ENCODE peak calls at places on chromosomes 16 and 17, in eight cellular contexts. J, T, C, I, Q, S, F and V are unnamed samples.

GRCh38 chr17:60094754-60095153 is 16.0 kb upstream of the HEATR6 start:
- DNase-seq in J (no peak), T (no peak), C (no peak), I (no peak), Q (no peak), S (no peak), F (no peak), V (no peak)

GRCh38 chr17:35407531-35407930 is 24.8 kb downstream of the SLFN12 start:
- DNase-seq in J (no peak), T (no peak), C (no peak), I (no peak), Q (no peak), S (no peak), F (no peak), V (no peak)

GRCh38 chr17:27342059-27342458 is 48.1 kb downstream of the WSB1 start:
- DNase-seq in J (no peak), T (no peak), C (no peak), I (no peak), Q (no peak), S (no peak), F (no peak), V (no peak)

GRCh38 chr17:49512296-49513043 is 17.4 kb downstream of the NGFR start:
- DNase-seq in J (no peak), T (no peak), C (no peak), I (no peak), Q (no peak), S (peak; percentile 52), F (no peak), V (no peak)

GRCh38 chr16:84478172-84478948 is 26.1 kb downstream of the MEAK7 start:
- DNase-seq in J (peak; percentile 14), T (no peak), C (no peak), I (peak; percentile 63), Q (peak; percentile 80), S (no peak), F (no peak), V (peak; percentile 20)

GRCh38 chr17:58531661-58532554 is 17.5 kb upstream of the MTMR4 start:
- DNase-seq in J (peak; percentile 68), T (peak; percentile 65), C (no peak), I (no peak), Q (no peak), S (peak; percentile 79), F (peak; percentile 72), V (peak; percentile 39)

GRCh38 chr17:75487351-75488070 is 27.8 kb downstream of the CASKIN2 start:
- DNase-seq in J (no peak), T (no peak), C (no peak), I (no peak), Q (no peak), S (peak; percentile 62), F (peak; percentile 75), V (peak; percentile 14)

GRCh38 chr17:60049936-60050335 is 28.8 kb downstream of the HEATR6 start:
- DNase-seq in J (no peak), T (no peak), C (no peak), I (no peak), Q (no peak), S (no peak), F (no peak), V (peak; percentile 45)

GRCh38 chr16:57665541-57665940 is 2.6 kb upstream of the ADGRG3 start:
- DNase-seq in J (no peak), T (no peak), C (no peak), I (no peak), Q (no peak), S (no peak), F (no peak), V (no peak)

GRCh38 chr17:12422632-12423031 is 243.1 kb upstream of the MYOCD start:
- DNase-seq in J (peak; percentile 73), T (peak; percentile 20), C (peak; percentile 66), I (no peak), Q (no peak), S (no peak), F (peak; percentile 27), V (no peak)

GRCh38 chr16:9092963-9093477 is 1.6 kb downstream of the HAPSTR1 start:
- DNase-seq in J (peak; percentile 55), T (peak; percentile 26), C (no peak), I (no peak), Q (no peak), S (peak; percentile 58), F (peak; percentile 22), V (no peak)

GRCh38 chr17:7558544-7559306 is at the start of gene TNFSF13:
- DNase-seq in J (peak; percentile 73), T (peak; percentile 55), C (no peak), I (no peak), Q (no peak), S (no peak), F (no peak), V (no peak)

GRCh38 chr16:14505846-14506245 is 124.2 kb downstream of the PARN start:
- DNase-seq in J (no peak), T (no peak), C (peak; percentile 34), I (no peak), Q (peak; percentile 73), S (no peak), F (no peak), V (peak; percentile 78)

GRCh38 chr16:88634141-88634993 is 4.0 kb upstream of the IL17C start:
- DNase-seq in J (peak; percentile 53), T (no peak), C (no peak), I (no peak), Q (no peak), S (no peak), F (peak; percentile 58), V (peak; percentile 46)

GRCh38 chr16:27315333-27316037 is 1.7 kb downstream of the IL4R start:
- DNase-seq in J (peak; percentile 56), T (peak; percentile 65), C (peak; percentile 94), I (no peak), Q (peak; percentile 34), S (peak; percentile 83), F (peak; percentile 46), V (peak; percentile 95)

GRCh38 chr17:9206160-9206988 is 185.1 kb downstream of the NTN1 start:
- DNase-seq in J (no peak), T (no peak), C (no peak), I (no peak), Q (no peak), S (no peak), F (no peak), V (no peak)
- H3K4me3 ChIP-seq in J (no peak overlapping the region), T (peak overlapping the region; percentile 27), C (peak overlapping the region; percentile 25), I (no peak overlapping the region), Q (no peak overlapping the region), S (no peak overlapping the region), F (no peak overlapping the region), V (no peak overlapping the region)

DNA sequence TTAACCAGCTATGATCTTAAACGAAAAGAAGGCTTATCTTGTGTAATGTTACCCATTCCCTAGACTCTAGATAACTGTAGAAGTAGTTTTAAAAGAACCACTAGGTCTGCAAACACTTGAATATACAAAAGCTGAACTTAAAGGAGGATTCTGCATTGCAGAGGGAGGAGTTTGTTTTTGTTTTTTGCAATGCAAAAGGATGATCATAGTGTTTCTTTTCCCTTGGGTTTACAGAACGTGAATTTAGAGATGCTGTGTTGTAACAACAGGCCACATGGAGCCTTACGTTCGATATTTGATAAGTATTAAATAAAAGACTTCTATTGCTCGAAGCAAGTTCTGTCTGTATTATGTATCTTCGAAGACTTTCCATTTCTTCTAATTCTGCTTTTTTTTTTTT is 77.6 kb downstream of the CHD9 start:
- DNase-seq in J (no peak), T (no peak), C (no peak), I (no peak), Q (no peak), S (no peak), F (no peak), V (peak; percentile 30)
- H3K4me3 ChIP-seq in J (no peak overlapping the region), T (no peak overlapping the region), C (peak overlapping the region; percentile 91), I (no peak overlapping the region), Q (peak overlapping the region; percentile 70), S (peak overlapping the region; percentile 82), F (peak overlapping the region; percentile 71), V (peak overlapping the region; percentile 74)

GRCh38 chr17:81394831-81395599 is at the start of gene BAHCC1:
- DNase-seq in J (peak; percentile 100), T (peak; percentile 100), C (peak; percentile 100), I (peak; percentile 99), Q (peak; percentile 100), S (peak; percentile 100), F (peak; percentile 100), V (peak; percentile 100)
- H3K4me3 ChIP-seq in J (peak within 1 kb of the TSS; percentile 82), T (peak within 1 kb of the TSS; percentile 75), C (peak within 1 kb of the TSS; percentile 94), I (peak within 1 kb of the TSS; percentile 57), Q (peak within 1 kb of the TSS; percentile 71), S (peak within 1 kb of the TSS; percentile 67), F (peak within 1 kb of the TSS; percentile 75), V (peak within 1 kb of the TSS; percentile 71)

GRCh38 chr16:77234611-77235010 is 35.4 kb downstream of the SYCE1L start:
- DNase-seq in J (no peak), T (no peak), C (no peak), I (no peak), Q (no peak), S (no peak), F (no peak), V (no peak)

GRCh38 chr16:77231047-77231446 is 31.8 kb downstream of the SYCE1L start:
- DNase-seq in J (no peak), T (no peak), C (no peak), I (no peak), Q (no peak), S (no peak), F (no peak), V (no peak)

GRCh38 chr16:77238593-77238992 is 39.4 kb downstream of the SYCE1L start:
- DNase-seq in J (no peak), T (no peak), C (no peak), I (no peak), Q (no peak), S (no peak), F (no peak), V (no peak)

GRCh38 chr16:77233799-77234502 is 34.7 kb downstream of the SYCE1L start:
- DNase-seq in J (no peak), T (no peak), C (no peak), I (no peak), Q (no peak), S (no peak), F (no peak), V (no peak)

DNA sequence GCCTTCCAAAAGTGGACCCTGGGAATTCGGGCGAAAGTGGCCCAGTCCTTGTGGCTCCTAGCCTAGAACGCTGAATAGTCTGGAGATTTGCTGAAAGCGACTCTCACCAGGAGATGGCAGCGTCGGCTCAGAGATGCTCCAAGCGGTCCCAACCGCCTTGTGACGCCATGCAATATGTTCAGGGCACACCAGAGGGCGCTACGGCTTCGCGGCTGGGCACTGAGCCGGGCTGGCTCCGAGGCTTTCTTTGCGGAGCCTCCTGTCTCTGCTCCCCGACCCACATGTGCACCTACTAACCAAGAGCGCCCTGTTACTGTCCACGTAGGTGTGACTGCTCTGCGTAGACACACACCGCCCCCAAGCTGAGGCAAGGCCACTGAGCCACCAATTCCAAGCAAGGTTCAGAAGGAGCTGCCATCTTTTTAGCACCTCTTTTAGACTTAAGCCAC is 36.9 kb downstream of the SYCE1L start:
- DNase-seq in J (peak; percentile 90), T (peak; percentile 83), C (no peak), I (no peak), Q (peak; percentile 77), S (peak; percentile 90), F (peak; percentile 81), V (peak; percentile 84)
- H3K4me3 ChIP-seq in J (no peak overlapping the region), T (no peak overlapping the region), C (peak overlapping the region; percentile 41), I (no peak overlapping the region), Q (peak overlapping the region; percentile 16), S (no peak overlapping the region), F (no peak overlapping the region), V (no peak overlapping the region)

GRCh38 chr17:45144199-45145034 is 3.9 kb upstream of the HEXIM1 start:
- DNase-seq in J (peak; percentile 54), T (peak; percentile 77), C (no peak), I (no peak), Q (no peak), S (peak; percentile 70), F (peak; percentile 59), V (no peak)
- H3K4me3 ChIP-seq in J (peak overlapping the region; percentile 54), T (peak overlapping the region; percentile 47), C (peak overlapping the region; percentile 64), I (no peak overlapping the region), Q (peak overlapping the region; percentile 21), S (peak overlapping the region; percentile 54), F (peak overlapping the region; percentile 60), V (peak overlapping the region; percentile 23)